ENCODE peak calls at places on chromosomes 13 and 19, in five cellular contexts. H is GM23248, J is hypothalamus, X is ACHN, W is uterus. Y is an unnamed sample.

GRCh38 chr19:48393559-48394330 is at the start of gene GRIN2D:
- DNase-seq in H (peak; percentile 68), J (no peak), X (peak; percentile 24), W (no peak), Y (peak; percentile 76)

GRCh38 chr19:6014551-6015135 is 36.7 kb upstream of the RANBP3 start:
- DNase-seq in H (no peak), J (no peak), X (no peak), W (no peak), Y (peak; percentile 53)

GRCh38 chr19:6210091-6210490 is 69.7 kb downstream of the MLLT1 start:
- DNase-seq in H (no peak), J (no peak), X (no peak), W (no peak), Y (no peak)

GRCh38 chr13:34357435-34358232 is 539.7 kb downstream of the RFC3 start:
- DNase-seq in H (peak; percentile 95), J (no peak), X (peak; percentile 33), W (no peak), Y (no peak)

GRCh38 chr13:111168116-111168515 is 53.0 kb downstream of the ARHGEF7 start:
- DNase-seq in H (no peak), J (no peak), X (no peak), W (no peak), Y (no peak)

GRCh38 chr13:110448230-110448629 is 113.3 kb downstream of the RAB20 start:
- DNase-seq in H (peak; percentile 38), J (no peak), X (peak; percentile 93), W (no peak), Y (no peak)

GRCh38 chr19:29255006-29255405 is 42.1 kb upstream of the UQCRFS1 start:
- DNase-seq in H (no peak), J (no peak), X (no peak), W (no peak), Y (no peak)

GRCh38 chr19:44582581-44583265 is 30.6 kb upstream of the IGSF23 start:
- DNase-seq in H (peak; percentile 61), J (no peak), X (peak; percentile 19), W (no peak), Y (no peak)

GRCh38 chr13:101623469-101624209 is 171.2 kb downstream of the ITGBL1 start:
- DNase-seq in H (peak; percentile 52), J (no peak), X (no peak), W (no peak), Y (no peak)

GRCh38 chr19:30229524-30230174 is 142.5 kb upstream of the ZNF536 start:
- DNase-seq in H (no peak), J (no peak), X (no peak), W (no peak), Y (no peak)

GRCh38 chr19:31529121-31529520 is 179.9 kb upstream of the TSHZ3 start:
- DNase-seq in H (no peak), J (no peak), X (no peak), W (no peak), Y (no peak)

GRCh38 chr13:98576963-98577822 is at the start of gene STK24:
- DNase-seq in H (peak; percentile 88), J (no peak), X (peak; percentile 72), W (peak; percentile 68), Y (peak; percentile 61)

Y was measured in left lung.